ENCODE peak calls at places on chromosomes 4 and X, in nine cellular contexts. L, O, A, I, Z, Q, W, C and J are unnamed samples.
A peak's percentile ranks its signal among the peaks of the same experiment; 100 is the strongest.

GRCh38 chr4:79235074-79235473 is 90.8 kb downstream of the NAA11 start:
- DNase-seq in L (no peak), O (no peak), A (no peak), I (no peak), Z (no peak), Q (no peak), W (no peak), C (no peak), J (no peak)

GRCh38 chr4:1910643-1911042 is 39.5 kb downstream of the NSD2 start:
- DNase-seq in L (peak; percentile 58), O (no peak), A (peak; percentile 35), I (peak; percentile 64), Z (peak; percentile 66), Q (peak; percentile 68), W (no peak), C (peak; percentile 24), J (no peak)

GRCh38 chrX:47523297-47523696 is 37.7 kb upstream of the ARAF start:
- DNase-seq in L (peak; percentile 88), O (peak; percentile 70), A (peak; percentile 78), I (peak; percentile 67), Z (peak; percentile 55), Q (peak; percentile 62), W (peak; percentile 89), C (peak; percentile 68), J (peak; percentile 77)

GRCh38 chr4:178356725-178357124 is 914.5 kb upstream of the AGA start:
- DNase-seq in L (no peak), O (no peak), A (no peak), I (peak; percentile 7), Z (no peak), Q (no peak), W (no peak), C (no peak), J (no peak)

GRCh38 chrX:72271812-72272211 is 5.2 kb downstream of the RPS4X start:
- DNase-seq in L (no peak), O (no peak), A (no peak), I (peak; percentile 88), Z (no peak), Q (no peak), W (no peak), C (no peak), J (no peak)

GRCh38 chr4:86543080-86543479 is 51.0 kb upstream of the PTPN13 start:
- DNase-seq in L (no peak), O (no peak), A (no peak), I (no peak), Z (no peak), Q (no peak), W (no peak), C (no peak), J (no peak)

GRCh38 chr4:82493721-82494425 is 63.5 kb downstream of the ENOPH1 start:
- DNase-seq in L (no peak), O (no peak), A (no peak), I (no peak), Z (peak; percentile 34), Q (peak; percentile 43), W (no peak), C (no peak), J (no peak)

GRCh38 chr4:139154538-139154937 is 22.5 kb downstream of the ELF2 start:
- DNase-seq in L (no peak), O (no peak), A (no peak), I (no peak), Z (no peak), Q (no peak), W (no peak), C (no peak), J (no peak)

GRCh38 chr4:165668694-165669093 is 204.3 kb upstream of the TLL1 start:
- DNase-seq in L (no peak), O (no peak), A (no peak), I (peak; percentile 35), Z (no peak), Q (peak; percentile 10), W (no peak), C (no peak), J (no peak)

GRCh38 chr4:108193891-108194672 is 25.4 kb upstream of the LEF1 start:
- DNase-seq in L (no peak), O (no peak), A (no peak), I (no peak), Z (no peak), Q (no peak), W (no peak), C (no peak), J (no peak)

GRCh38 chr4:101958547-101958946 is 168.0 kb downstream of the BANK1 start:
- DNase-seq in L (no peak), O (no peak), A (no peak), I (no peak), Z (no peak), Q (no peak), W (no peak), C (no peak), J (no peak)

GRCh38 chr4:103996059-103996458 is 276.3 kb upstream of the TACR3 start:
- DNase-seq in L (no peak), O (no peak), A (no peak), I (peak; percentile 71), Z (no peak), Q (peak; percentile 48), W (no peak), C (no peak), J (no peak)

GRCh38 chr4:102299708-102300107 is 45.6 kb downstream of the SLC39A8 start:
- DNase-seq in L (no peak), O (no peak), A (peak; percentile 56), I (peak; percentile 60), Z (peak; percentile 11), Q (peak; percentile 43), W (peak; percentile 54), C (peak; percentile 21), J (peak; percentile 48)

GRCh38 chr4:83139514-83140156 is 25.1 kb upstream of the PLAC8 start:
- DNase-seq in L (no peak), O (no peak), A (no peak), I (no peak), Z (no peak), Q (no peak), W (no peak), C (no peak), J (no peak)

GRCh38 chr4:41318839-41319530 is 62.3 kb downstream of the UCHL1 start:
- DNase-seq in L (no peak), O (no peak), A (no peak), I (peak; percentile 43), Z (no peak), Q (no peak), W (no peak), C (no peak), J (no peak)

GRCh38 chr4:171308661-171309060 is 504.5 kb upstream of the GALNTL6 start:
- DNase-seq in L (no peak), O (no peak), A (no peak), I (no peak), Z (no peak), Q (no peak), W (no peak), C (no peak), J (no peak)

GRCh38 chr4:35684755-35685154 is 559.6 kb downstream of the ARAP2 start:
- DNase-seq in L (no peak), O (no peak), A (no peak), I (peak; percentile 49), Z (no peak), Q (no peak), W (no peak), C (no peak), J (no peak)

DNA sequence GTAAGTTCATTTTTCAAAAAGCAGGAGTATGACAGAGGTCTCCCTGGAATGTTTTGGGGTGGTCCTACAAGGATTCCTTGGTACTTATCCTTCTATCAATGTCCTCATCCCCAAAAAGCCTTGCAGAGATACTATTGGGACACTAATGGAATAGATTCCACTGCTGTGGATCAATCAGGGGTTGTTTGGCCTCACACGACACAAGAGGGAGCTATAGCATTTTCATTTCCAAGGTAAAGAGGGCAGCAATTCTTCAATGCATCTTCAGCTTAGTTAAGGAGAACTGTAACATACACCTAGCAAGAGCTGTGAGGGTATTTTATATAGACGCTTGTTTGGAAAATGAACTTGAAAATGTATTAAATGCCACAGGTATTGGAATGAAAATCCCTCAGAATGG is 50.9 kb downstream of the USP26 start:
- DNase-seq in L (no peak), O (no peak), A (no peak), I (peak; percentile 50), Z (peak; percentile 1), Q (peak; percentile 8), W (no peak), C (peak; percentile 13), J (no peak)
- TF ChIP-seq CTCF in L (no peak), O (no peak), A (peak; percentile 19), I (peak; percentile 52), Z (peak; percentile 23), Q (peak; percentile 42), W (no peak), C (no peak), J (no peak)

GRCh38 chr4:129526812-129527211 is 430.9 kb downstream of the C4orf33 start:
- DNase-seq in L (no peak), O (no peak), A (peak; percentile 1), I (peak; percentile 42), Z (no peak), Q (no peak), W (no peak), C (peak; percentile 39), J (no peak)
- TF ChIP-seq CTCF in L (no peak), O (no peak), A (peak; percentile 31), I (peak; percentile 28), Z (no peak), Q (no peak), W (peak; percentile 53), C (peak; percentile 48), J (no peak)

GRCh38 chrX:146887020-146887419 is 72.5 kb upstream of the CXorf51A start:
- DNase-seq in L (no peak), O (no peak), A (no peak), I (no peak), Z (no peak), Q (no peak), W (no peak), C (no peak), J (no peak)
- TF ChIP-seq CTCF in L (no peak), O (no peak), A (no peak), I (no peak), Z (no peak), Q (no peak), W (no peak), C (no peak), J (no peak)

GRCh38 chrX:131827935-131828334 is 195.2 kb upstream of the STK26 start:
- DNase-seq in L (peak; percentile 35), O (no peak), A (peak; percentile 27), I (peak; percentile 39), Z (no peak), Q (peak; percentile 20), W (no peak), C (peak; percentile 87), J (peak; percentile 33)
- TF ChIP-seq CTCF in L (no peak), O (no peak), A (peak; percentile 60), I (peak; percentile 11), Z (peak; percentile 30), Q (no peak), W (no peak), C (peak; percentile 61), J (no peak)

GRCh38 chrX:153459976-153460375 is 10.4 kb downstream of the HAUS7 start:
- DNase-seq in L (no peak), O (no peak), A (no peak), I (peak; percentile 14), Z (peak; percentile 79), Q (peak; percentile 62), W (no peak), C (no peak), J (no peak)
- TF ChIP-seq CTCF in L (no peak), O (no peak), A (no peak), I (no peak), Z (no peak), Q (peak; percentile 7), W (no peak), C (no peak), J (no peak)

GRCh38 chr4:3145251-3145908 is 70.9 kb downstream of the HTT start:
- DNase-seq in L (no peak), O (no peak), A (no peak), I (no peak), Z (peak; percentile 80), Q (peak; percentile 42), W (no peak), C (no peak), J (no peak)
- TF ChIP-seq CTCF in L (no peak), O (no peak), A (peak; percentile 57), I (no peak), Z (peak; percentile 33), Q (peak; percentile 23), W (no peak), C (no peak), J (no peak)